ENCODE peak calls at places on chromosomes 1 and 21, in seven cellular contexts. One of them, this sample, is unnamed.

GRCh38 chr1:108590436-108590835 is 30.5 kb downstream of the EEIG2 start:
- DNase-seq in heart right ventricle: no peak
- DNase-seq in mammary epithelial cell: no peak
- DNase-seq in naive thymus-derived CD4-positive, alpha-beta T cell: no peak
- DNase-seq in mesendoderm: no peak
- DNase-seq in endodermal cell: no peak
- DNase-seq in HAP-1: no peak
- DNase-seq in this sample: peak; percentile 55

GRCh38 chr1:186442651-186443114 is 18.2 kb downstream of the PDC start:
- DNase-seq in naive thymus-derived CD4-positive, alpha-beta T cell: no peak
- DNase-seq in endodermal cell: no peak
- DNase-seq in HAP-1: no peak
- DNase-seq in mesendoderm: no peak
- DNase-seq in mammary epithelial cell: peak; percentile 27
- DNase-seq in heart right ventricle: no peak
- DNase-seq in this sample: peak; percentile 90

GRCh38 chr1:167683226-167683625 is 38.6 kb upstream of the MPZL1 start:
- DNase-seq in endodermal cell: no peak
- DNase-seq in naive thymus-derived CD4-positive, alpha-beta T cell: no peak
- DNase-seq in mammary epithelial cell: peak; percentile 34
- DNase-seq in heart right ventricle: no peak
- DNase-seq in mesendoderm: no peak
- DNase-seq in HAP-1: no peak
- DNase-seq in this sample: no peak

GRCh38 chr1:64982134-64982533 is 15.8 kb upstream of the JAK1 start:
- DNase-seq in mesendoderm: no peak
- DNase-seq in naive thymus-derived CD4-positive, alpha-beta T cell: no peak
- DNase-seq in endodermal cell: no peak
- DNase-seq in mammary epithelial cell: no peak
- DNase-seq in heart right ventricle: no peak
- DNase-seq in HAP-1: no peak
- DNase-seq in this sample: no peak

GRCh38 chr1:150613061-150613920 is 16.1 kb downstream of the ENSA start:
- DNase-seq in endodermal cell: no peak
- DNase-seq in mammary epithelial cell: peak; percentile 93
- DNase-seq in naive thymus-derived CD4-positive, alpha-beta T cell: no peak
- DNase-seq in heart right ventricle: peak; percentile 71
- DNase-seq in mesendoderm: no peak
- DNase-seq in HAP-1: no peak
- DNase-seq in this sample: peak; percentile 94

GRCh38 chr1:59952065-59952464 is 25.5 kb upstream of the CYP2J2 start:
- DNase-seq in HAP-1: no peak
- DNase-seq in naive thymus-derived CD4-positive, alpha-beta T cell: no peak
- DNase-seq in mesendoderm: no peak
- DNase-seq in mammary epithelial cell: no peak
- DNase-seq in heart right ventricle: no peak
- DNase-seq in endodermal cell: no peak
- DNase-seq in this sample: peak; percentile 70

GRCh38 chr1:66445492-66446181 is 88.3 kb upstream of the SGIP1 start:
- DNase-seq in HAP-1: no peak
- DNase-seq in heart right ventricle: peak; percentile 41
- DNase-seq in naive thymus-derived CD4-positive, alpha-beta T cell: peak; percentile 65
- DNase-seq in mesendoderm: no peak
- DNase-seq in mammary epithelial cell: no peak
- DNase-seq in endodermal cell: no peak
- DNase-seq in this sample: no peak

GRCh38 chr1:77538956-77539509 is 143.4 kb downstream of the ZZZ3 start:
- DNase-seq in heart right ventricle: no peak
- DNase-seq in naive thymus-derived CD4-positive, alpha-beta T cell: no peak
- DNase-seq in mesendoderm: no peak
- DNase-seq in endodermal cell: no peak
- DNase-seq in mammary epithelial cell: peak; percentile 71
- DNase-seq in HAP-1: no peak
- DNase-seq in this sample: peak; percentile 84

GRCh38 chr1:156498447-156499193 is 2.0 kb downstream of the MEF2D start:
- DNase-seq in naive thymus-derived CD4-positive, alpha-beta T cell: no peak
- DNase-seq in mesendoderm: peak; percentile 55
- DNase-seq in HAP-1: no peak
- DNase-seq in mammary epithelial cell: peak; percentile 20
- DNase-seq in heart right ventricle: peak; percentile 88
- DNase-seq in endodermal cell: peak; percentile 78
- DNase-seq in this sample: peak; percentile 63

GRCh38 chr1:89887270-89887669 is 66.4 kb downstream of the LRRC8D start:
- DNase-seq in HAP-1: no peak
- DNase-seq in endodermal cell: no peak
- DNase-seq in naive thymus-derived CD4-positive, alpha-beta T cell: no peak
- DNase-seq in heart right ventricle: no peak
- DNase-seq in mammary epithelial cell: peak; percentile 24
- DNase-seq in mesendoderm: no peak
- DNase-seq in this sample: peak; percentile 29

GRCh38 chr21:42040411-42041180 is 30.4 kb upstream of the ZBTB21 start:
- DNase-seq in HAP-1: no peak
- DNase-seq in heart right ventricle: peak; percentile 40
- DNase-seq in naive thymus-derived CD4-positive, alpha-beta T cell: no peak
- DNase-seq in endodermal cell: no peak
- DNase-seq in mammary epithelial cell: peak; percentile 99
- DNase-seq in mesendoderm: peak; percentile 36
- DNase-seq in this sample: peak; percentile 100

GRCh38 chr1:147504801-147505303 is 36.4 kb upstream of the BCL9 start:
- DNase-seq in heart right ventricle: peak; percentile 29
- DNase-seq in endodermal cell: peak; percentile 95
- DNase-seq in HAP-1: peak; percentile 17
- DNase-seq in naive thymus-derived CD4-positive, alpha-beta T cell: no peak
- DNase-seq in mammary epithelial cell: no peak
- DNase-seq in mesendoderm: peak; percentile 96
- DNase-seq in this sample: peak; percentile 62

GRCh38 chr1:183676515-183677189 is 23.5 kb upstream of the APOBEC4 start:
- DNase-seq in mesendoderm: peak; percentile 38
- DNase-seq in naive thymus-derived CD4-positive, alpha-beta T cell: no peak
- DNase-seq in endodermal cell: no peak
- DNase-seq in HAP-1: no peak
- DNase-seq in heart right ventricle: no peak
- DNase-seq in mammary epithelial cell: peak; percentile 14
- DNase-seq in this sample: peak; percentile 51

GRCh38 chr1:113072141-113072756 is 749 bp upstream of the LRIG2 start:
- DNase-seq in endodermal cell: no peak
- DNase-seq in HAP-1: no peak
- DNase-seq in naive thymus-derived CD4-positive, alpha-beta T cell: no peak
- DNase-seq in heart right ventricle: no peak
- DNase-seq in mesendoderm: peak; percentile 65
- DNase-seq in mammary epithelial cell: no peak
- DNase-seq in this sample: no peak
- H3K4me1 ChIP-seq in endodermal cell: peaks cover 4% of the 10 kb centered on the region
- H3K4me1 ChIP-seq in HAP-1: peaks cover 14% of the 10 kb centered on the region
- H3K4me1 ChIP-seq in naive thymus-derived CD4-positive, alpha-beta T cell: peaks cover 10% of the 10 kb centered on the region
- H3K4me1 ChIP-seq in heart right ventricle: peaks cover 40% of the 10 kb centered on the region
- H3K4me1 ChIP-seq in mesendoderm: peaks cover 2% of the 10 kb centered on the region
- H3K4me1 ChIP-seq in mammary epithelial cell: peaks cover 11% of the 10 kb centered on the region
- H3K4me1 ChIP-seq in this sample: no peaks in the 10 kb centered on the region

DNA sequence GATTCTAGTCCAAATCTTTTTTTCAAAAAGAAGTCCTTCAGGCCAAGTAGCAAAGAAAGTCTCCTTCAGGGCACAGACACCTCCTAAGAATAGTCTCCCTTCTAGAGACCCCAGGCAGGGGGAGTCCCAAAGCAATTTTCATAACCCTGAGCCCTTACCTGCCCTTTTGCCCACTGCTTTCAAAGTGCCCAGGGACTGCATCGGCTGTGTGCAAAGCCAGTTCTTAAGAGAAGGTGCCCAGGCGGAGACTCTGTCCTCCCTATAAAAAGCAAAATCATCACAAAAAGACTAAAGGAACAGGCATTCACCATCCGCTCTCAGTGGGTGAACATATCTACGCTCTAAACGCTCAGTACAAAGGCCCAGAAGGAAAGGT is 32.2 kb downstream of the ELK4 start:
- DNase-seq in heart right ventricle: no peak
- DNase-seq in endodermal cell: no peak
- DNase-seq in naive thymus-derived CD4-positive, alpha-beta T cell: no peak
- DNase-seq in mesendoderm: no peak
- DNase-seq in mammary epithelial cell: no peak
- DNase-seq in HAP-1: no peak
- DNase-seq in this sample: no peak
- H3K4me1 ChIP-seq in heart right ventricle: peaks cover 38% of the 10 kb centered on the region
- H3K4me1 ChIP-seq in endodermal cell: no peaks in the 10 kb centered on the region
- H3K4me1 ChIP-seq in naive thymus-derived CD4-positive, alpha-beta T cell: no peaks in the 10 kb centered on the region
- H3K4me1 ChIP-seq in mesendoderm: no peaks in the 10 kb centered on the region
- H3K4me1 ChIP-seq in mammary epithelial cell: peaks cover 40% of the 10 kb centered on the region
- H3K4me1 ChIP-seq in HAP-1: no peaks in the 10 kb centered on the region
- H3K4me1 ChIP-seq in this sample: peaks cover 18% of the 10 kb centered on the region

DNA sequence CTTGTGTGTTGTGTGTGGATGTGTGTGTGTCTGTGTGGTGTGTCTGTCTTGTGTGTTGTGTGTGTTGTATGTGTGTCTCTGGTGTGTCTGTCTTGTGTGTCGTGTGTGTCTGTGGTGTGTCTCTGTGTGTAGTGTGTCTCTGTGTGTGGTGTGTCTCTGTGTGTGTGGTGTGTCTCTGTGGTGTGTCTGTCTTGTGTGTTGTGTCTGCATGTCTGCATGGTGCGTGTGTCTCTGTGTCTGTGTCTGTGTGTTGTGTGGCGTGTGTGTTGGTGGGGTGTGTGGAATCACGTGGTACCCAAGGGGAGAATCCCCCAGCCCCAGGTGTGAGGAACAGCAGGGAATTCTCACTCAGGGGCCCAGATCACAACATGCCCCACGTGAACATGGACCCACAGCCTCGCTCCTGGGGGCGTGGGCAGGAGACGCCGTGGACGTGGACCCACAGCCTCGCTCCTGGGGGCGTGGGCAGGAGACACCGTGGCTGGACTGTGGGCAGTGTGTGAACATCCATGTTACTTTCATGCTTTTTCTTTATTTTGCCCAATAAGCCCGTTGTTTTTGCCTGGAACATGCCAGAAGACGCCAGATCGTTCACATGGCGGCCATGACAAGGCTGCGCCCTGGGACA is 67.8 kb downstream of the SLC19A1 start:
- DNase-seq in endodermal cell: no peak
- DNase-seq in mammary epithelial cell: no peak
- DNase-seq in mesendoderm: no peak
- DNase-seq in naive thymus-derived CD4-positive, alpha-beta T cell: no peak
- DNase-seq in heart right ventricle: no peak
- DNase-seq in HAP-1: no peak
- DNase-seq in this sample: no peak
- H3K4me1 ChIP-seq in endodermal cell: peaks cover 8% of the 10 kb centered on the region
- H3K4me1 ChIP-seq in mammary epithelial cell: peaks cover 22% of the 10 kb centered on the region
- H3K4me1 ChIP-seq in mesendoderm: no peaks in the 10 kb centered on the region
- H3K4me1 ChIP-seq in naive thymus-derived CD4-positive, alpha-beta T cell: peaks cover 46% of the 10 kb centered on the region
- H3K4me1 ChIP-seq in heart right ventricle: peaks cover 59% of the 10 kb centered on the region
- H3K4me1 ChIP-seq in HAP-1: no peaks in the 10 kb centered on the region
- H3K4me1 ChIP-seq in this sample: peaks cover 18% of the 10 kb centered on the region

GRCh38 chr1:14055442-14056225 is 355.6 kb downstream of the PRDM2 start:
- DNase-seq in endodermal cell: no peak
- DNase-seq in mammary epithelial cell: no peak
- DNase-seq in naive thymus-derived CD4-positive, alpha-beta T cell: no peak
- DNase-seq in mesendoderm: no peak
- DNase-seq in HAP-1: no peak
- DNase-seq in heart right ventricle: no peak
- DNase-seq in this sample: peak; percentile 74
- H3K4me1 ChIP-seq in endodermal cell: no peaks in the 10 kb centered on the region
- H3K4me1 ChIP-seq in mammary epithelial cell: no peaks in the 10 kb centered on the region
- H3K4me1 ChIP-seq in naive thymus-derived CD4-positive, alpha-beta T cell: no peaks in the 10 kb centered on the region
- H3K4me1 ChIP-seq in mesendoderm: no peaks in the 10 kb centered on the region
- H3K4me1 ChIP-seq in HAP-1: no peaks in the 10 kb centered on the region
- H3K4me1 ChIP-seq in heart right ventricle: no peaks in the 10 kb centered on the region
- H3K4me1 ChIP-seq in this sample: no peaks in the 10 kb centered on the region

GRCh38 chr1:18475234-18475633 is 5.5 kb upstream of the KLHDC7A start:
- DNase-seq in HAP-1: no peak
- DNase-seq in mammary epithelial cell: no peak
- DNase-seq in mesendoderm: no peak
- DNase-seq in naive thymus-derived CD4-positive, alpha-beta T cell: no peak
- DNase-seq in endodermal cell: no peak
- DNase-seq in heart right ventricle: no peak
- DNase-seq in this sample: no peak

GRCh38 chr1:18473195-18473815 is 7.4 kb upstream of the KLHDC7A start:
- DNase-seq in HAP-1: no peak
- DNase-seq in naive thymus-derived CD4-positive, alpha-beta T cell: no peak
- DNase-seq in endodermal cell: no peak
- DNase-seq in mesendoderm: no peak
- DNase-seq in heart right ventricle: no peak
- DNase-seq in mammary epithelial cell: no peak
- DNase-seq in this sample: no peak

GRCh38 chr1:18470650-18471355 is 9.9 kb upstream of the KLHDC7A start:
- DNase-seq in naive thymus-derived CD4-positive, alpha-beta T cell: no peak
- DNase-seq in mammary epithelial cell: no peak
- DNase-seq in mesendoderm: no peak
- DNase-seq in endodermal cell: peak; percentile 51
- DNase-seq in HAP-1: no peak
- DNase-seq in heart right ventricle: no peak
- DNase-seq in this sample: no peak

GRCh38 chr1:18479484-18479883 is 1.2 kb upstream of the KLHDC7A start:
- DNase-seq in mesendoderm: no peak
- DNase-seq in endodermal cell: no peak
- DNase-seq in naive thymus-derived CD4-positive, alpha-beta T cell: no peak
- DNase-seq in heart right ventricle: no peak
- DNase-seq in HAP-1: no peak
- DNase-seq in mammary epithelial cell: no peak
- DNase-seq in this sample: no peak

GRCh38 chr1:18474559-18474958 is 6.2 kb upstream of the KLHDC7A start:
- DNase-seq in heart right ventricle: no peak
- DNase-seq in mammary epithelial cell: no peak
- DNase-seq in naive thymus-derived CD4-positive, alpha-beta T cell: no peak
- DNase-seq in endodermal cell: no peak
- DNase-seq in HAP-1: no peak
- DNase-seq in mesendoderm: no peak
- DNase-seq in this sample: no peak
- H3K4me1 ChIP-seq in heart right ventricle: no peaks in the 10 kb centered on the region
- H3K4me1 ChIP-seq in mammary epithelial cell: no peaks in the 10 kb centered on the region
- H3K4me1 ChIP-seq in naive thymus-derived CD4-positive, alpha-beta T cell: no peaks in the 10 kb centered on the region
- H3K4me1 ChIP-seq in endodermal cell: no peaks in the 10 kb centered on the region
- H3K4me1 ChIP-seq in HAP-1: no peaks in the 10 kb centered on the region
- H3K4me1 ChIP-seq in mesendoderm: no peaks in the 10 kb centered on the region
- H3K4me1 ChIP-seq in this sample: no peaks in the 10 kb centered on the region

DNA sequence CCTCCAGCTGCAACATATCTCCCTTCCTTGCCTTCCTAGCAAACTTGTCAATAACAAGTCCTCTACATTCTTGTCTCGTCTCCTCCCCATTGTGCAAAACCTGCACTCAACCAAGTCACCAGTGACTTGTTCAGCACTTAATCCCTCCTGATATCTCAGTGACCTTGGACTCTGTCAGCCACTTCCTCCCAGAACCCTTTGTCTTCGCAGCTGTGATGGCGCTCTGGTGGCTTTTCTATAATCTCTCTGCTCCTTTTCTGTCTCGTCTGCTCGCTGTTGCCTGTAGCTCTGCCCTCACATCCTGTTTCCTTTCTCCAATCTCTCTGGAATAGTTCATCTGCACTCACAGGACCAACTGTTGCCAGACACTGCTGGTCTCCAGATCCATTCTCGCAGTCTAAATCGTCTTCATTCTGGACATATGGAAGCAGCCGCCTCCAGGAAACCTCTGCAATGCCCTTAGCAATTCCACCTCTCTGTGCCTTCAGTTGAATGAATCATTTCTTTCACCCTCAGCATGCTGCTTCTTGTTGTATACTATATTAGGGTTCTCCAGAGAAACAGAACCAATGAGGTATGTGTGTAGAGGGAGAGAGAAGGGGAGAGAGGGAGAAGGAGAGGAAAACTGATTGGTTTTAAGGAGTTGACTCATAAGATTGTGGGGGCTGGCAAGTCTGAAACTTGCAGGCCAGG is 17.4 kb upstream of the IFNAR2 start:
- DNase-seq in mesendoderm: peak; percentile 51
- DNase-seq in HAP-1: peak; percentile 47
- DNase-seq in heart right ventricle: no peak
- DNase-seq in endodermal cell: no peak
- DNase-seq in mammary epithelial cell: peak; percentile 88
- DNase-seq in naive thymus-derived CD4-positive, alpha-beta T cell: peak; percentile 46
- DNase-seq in this sample: peak; percentile 25
- H3K4me1 ChIP-seq in mesendoderm: no peaks in the 10 kb centered on the region
- H3K4me1 ChIP-seq in HAP-1: peaks cover 6% of the 10 kb centered on the region
- H3K4me1 ChIP-seq in heart right ventricle: peaks cover 65% of the 10 kb centered on the region
- H3K4me1 ChIP-seq in endodermal cell: no peaks in the 10 kb centered on the region
- H3K4me1 ChIP-seq in mammary epithelial cell: peaks cover 23% of the 10 kb centered on the region
- H3K4me1 ChIP-seq in naive thymus-derived CD4-positive, alpha-beta T cell: peaks cover 73% of the 10 kb centered on the region
- H3K4me1 ChIP-seq in this sample: no peaks in the 10 kb centered on the region